ENCODE peak calls at places on chromosomes 3 and 15, in five cellular contexts. One of them, this sample, is unnamed.
A peak's percentile ranks its signal among the peaks of the same experiment; 100 is the strongest.

GRCh38 chr3:26114851-26115250 is 325.0 kb downstream of the OXSM start:
- DNase-seq in neural progenitor cell: no peak
- DNase-seq in mammary epithelial cell: no peak
- DNase-seq in IMR-90: no peak
- DNase-seq in astrocyte: no peak
- DNase-seq in this sample: no peak

GRCh38 chr3:73839032-73839431 is 214.3 kb upstream of the PDZRN3 start:
- DNase-seq in neural progenitor cell: no peak
- DNase-seq in mammary epithelial cell: no peak
- DNase-seq in IMR-90: no peak
- DNase-seq in astrocyte: no peak
- DNase-seq in this sample: no peak

GRCh38 chr3:10867384-10867783 is 51.4 kb downstream of the SLC6A11 start:
- DNase-seq in neural progenitor cell: peak; percentile 78
- DNase-seq in mammary epithelial cell: peak; percentile 24
- DNase-seq in IMR-90: no peak
- DNase-seq in astrocyte: peak; percentile 2
- DNase-seq in this sample: peak; percentile 61

GRCh38 chr3:110579841-110580550 is 491.6 kb upstream of the NECTIN3 start:
- DNase-seq in neural progenitor cell: no peak
- DNase-seq in mammary epithelial cell: no peak
- DNase-seq in IMR-90: peak; percentile 66
- DNase-seq in astrocyte: peak; percentile 66
- DNase-seq in this sample: no peak

GRCh38 chr3:64053581-64053980 is 30.3 kb upstream of the PSMD6 start:
- DNase-seq in neural progenitor cell: no peak
- DNase-seq in mammary epithelial cell: no peak
- DNase-seq in IMR-90: no peak
- DNase-seq in astrocyte: no peak
- DNase-seq in this sample: no peak

GRCh38 chr15:63244976-63245645 is 32.3 kb upstream of the APH1B start:
- DNase-seq in neural progenitor cell: no peak
- DNase-seq in mammary epithelial cell: no peak
- DNase-seq in IMR-90: no peak
- DNase-seq in astrocyte: peak; percentile 49
- DNase-seq in this sample: no peak

GRCh38 chr3:112775011-112775742 is 71.5 kb downstream of the CD200R1L start:
- DNase-seq in neural progenitor cell: no peak
- DNase-seq in mammary epithelial cell: no peak
- DNase-seq in IMR-90: peak; percentile 74
- DNase-seq in astrocyte: peak; percentile 91
- DNase-seq in this sample: no peak

GRCh38 chr3:156150434-156151066 is 30.2 kb downstream of the KCNAB1 start:
- DNase-seq in neural progenitor cell: peak; percentile 68
- DNase-seq in mammary epithelial cell: peak; percentile 44
- DNase-seq in IMR-90: peak; percentile 64
- DNase-seq in astrocyte: peak; percentile 43
- DNase-seq in this sample: peak; percentile 78

GRCh38 chr3:41024031-41024836 is 175.1 kb upstream of the CTNNB1 start:
- DNase-seq in neural progenitor cell: no peak
- DNase-seq in mammary epithelial cell: no peak
- DNase-seq in IMR-90: no peak
- DNase-seq in astrocyte: no peak
- DNase-seq in this sample: no peak

GRCh38 chr15:98727115-98728040 is 79.0 kb downstream of the IGF1R start:
- DNase-seq in neural progenitor cell: peak; percentile 75
- DNase-seq in mammary epithelial cell: peak; percentile 95
- DNase-seq in IMR-90: peak; percentile 93
- DNase-seq in astrocyte: peak; percentile 93
- DNase-seq in this sample: no peak

GRCh38 chr15:63826513-63826912 is 7.2 kb downstream of the HERC1 start:
- DNase-seq in neural progenitor cell: no peak
- DNase-seq in mammary epithelial cell: no peak
- DNase-seq in IMR-90: peak; percentile 48
- DNase-seq in astrocyte: no peak
- DNase-seq in this sample: peak; percentile 73

GRCh38 chr3:14791343-14791945 is 27.3 kb upstream of the FGD5 start:
- DNase-seq in neural progenitor cell: peak; percentile 86
- DNase-seq in mammary epithelial cell: peak; percentile 26
- DNase-seq in IMR-90: peak; percentile 12
- DNase-seq in astrocyte: peak; percentile 3
- DNase-seq in this sample: peak; percentile 82

DNA sequence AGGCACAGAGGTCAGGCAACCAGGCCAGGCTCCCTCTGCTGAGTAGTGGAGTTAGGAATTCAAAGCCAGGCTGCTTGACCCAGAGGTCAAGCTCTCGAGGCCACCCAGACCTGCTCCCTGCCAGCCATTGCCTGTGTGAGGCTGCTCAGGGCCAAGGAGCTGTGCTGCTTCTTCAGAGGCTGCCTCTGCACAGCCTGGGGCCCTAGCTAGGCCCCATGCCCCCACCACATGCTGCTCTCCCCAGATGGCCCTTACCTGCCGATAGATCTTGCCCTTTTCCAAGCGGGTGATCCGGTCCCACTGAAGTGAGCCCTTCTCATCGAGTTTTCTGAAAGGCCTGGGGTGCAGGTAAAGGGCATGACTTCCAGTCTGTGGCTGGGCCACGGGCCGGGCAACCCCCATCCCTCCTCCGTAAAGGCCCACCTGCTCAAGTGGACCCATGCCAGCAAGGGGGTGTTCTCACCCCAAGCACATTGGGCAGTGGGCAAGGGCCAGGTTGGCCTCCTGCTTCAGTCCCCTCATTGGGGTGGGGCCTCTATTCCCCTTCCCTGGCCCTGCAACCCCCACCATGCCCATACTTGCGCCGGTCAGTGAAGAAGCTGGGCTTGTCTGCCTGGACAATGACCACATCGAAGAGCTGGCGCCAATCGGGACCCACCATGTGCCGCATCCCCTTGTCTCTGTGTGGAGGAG is 6.5 kb downstream of the NT5DC2 start:
- DNase-seq in neural progenitor cell: peak; percentile 15
- DNase-seq in mammary epithelial cell: no peak
- DNase-seq in IMR-90: no peak
- DNase-seq in astrocyte: no peak
- DNase-seq in this sample: no peak
- H3K4me1 ChIP-seq in neural progenitor cell: peaks cover 9% of the 10 kb centered on the region
- H3K4me1 ChIP-seq in mammary epithelial cell: peaks cover 9% of the 10 kb centered on the region
- H3K4me1 ChIP-seq in IMR-90: peaks cover 19% of the 10 kb centered on the region
- H3K4me1 ChIP-seq in astrocyte: peaks cover 24% of the 10 kb centered on the region
- H3K4me1 ChIP-seq in this sample: peaks cover 6% of the 10 kb centered on the region

DNA sequence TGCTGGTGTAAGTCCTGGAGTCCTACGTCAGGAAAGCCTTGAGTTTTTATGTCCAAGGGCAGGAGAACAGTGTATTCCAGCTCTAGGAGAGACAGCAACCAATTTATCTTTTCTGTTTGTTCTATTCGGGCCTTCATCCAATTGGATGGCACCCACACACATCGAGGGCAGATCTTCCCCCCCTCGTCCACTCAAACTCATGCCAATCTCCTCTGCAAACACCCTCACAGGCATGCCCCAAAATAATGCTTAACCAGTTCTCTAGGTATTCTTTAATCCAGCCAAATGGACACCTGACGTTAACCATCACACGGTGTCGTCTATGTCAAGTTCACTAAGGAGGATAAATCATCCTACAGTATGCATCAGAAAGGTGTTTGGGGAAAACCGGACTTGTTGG is 102.5 kb upstream of the TRPM1 start:
- DNase-seq in neural progenitor cell: no peak
- DNase-seq in mammary epithelial cell: no peak
- DNase-seq in IMR-90: no peak
- DNase-seq in astrocyte: no peak
- DNase-seq in this sample: no peak
- H3K27ac ChIP-seq in neural progenitor cell: no peak overlapping the region
- H3K27ac ChIP-seq in mammary epithelial cell: no peak overlapping the region
- H3K27ac ChIP-seq in IMR-90: no peak overlapping the region
- H3K27ac ChIP-seq in astrocyte: no peak overlapping the region
- H3K27ac ChIP-seq in this sample: no peak overlapping the region

DNA sequence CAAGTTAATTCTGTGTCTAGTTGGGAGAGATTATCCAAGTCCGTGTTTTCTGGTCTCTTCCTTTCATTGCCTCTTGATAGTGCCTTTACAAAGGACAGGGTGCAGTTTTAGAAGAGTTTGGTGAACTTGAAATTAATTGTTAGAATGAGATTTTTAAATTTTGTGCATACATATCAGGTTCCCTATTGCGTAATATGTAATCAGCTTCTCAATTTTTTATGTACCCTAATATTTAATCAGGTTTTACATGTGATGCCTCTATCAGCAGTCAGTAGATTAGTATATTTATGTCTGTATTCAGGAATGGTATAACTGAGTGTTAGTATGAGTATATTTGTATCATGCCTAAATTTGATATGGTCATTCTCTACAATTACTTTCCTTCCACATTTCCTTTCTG is 4.9 kb downstream of the SEC62 start:
- DNase-seq in neural progenitor cell: no peak
- DNase-seq in mammary epithelial cell: no peak
- DNase-seq in IMR-90: no peak
- DNase-seq in astrocyte: no peak
- DNase-seq in this sample: no peak
- H4K20me1 ChIP-seq in neural progenitor cell: peaks cover 82% of the 10 kb centered on the region
- H4K20me1 ChIP-seq in mammary epithelial cell: no peaks in the 10 kb centered on the region
- H4K20me1 ChIP-seq in IMR-90: peaks cover 52% of the 10 kb centered on the region
- H4K20me1 ChIP-seq in astrocyte: peaks cover 87% of the 10 kb centered on the region
- H4K20me1 ChIP-seq in this sample: peaks cover 21% of the 10 kb centered on the region

GRCh38 chr3:53163459-53164387 is 2.7 kb downstream of the PRKCD start:
- DNase-seq in neural progenitor cell: no peak
- DNase-seq in mammary epithelial cell: no peak
- DNase-seq in IMR-90: no peak
- DNase-seq in astrocyte: no peak
- DNase-seq in this sample: no peak
- H3K4me1 ChIP-seq in neural progenitor cell: peaks cover 39% of the 10 kb centered on the region
- H3K4me1 ChIP-seq in mammary epithelial cell: peaks cover 53% of the 10 kb centered on the region
- H3K4me1 ChIP-seq in IMR-90: peaks cover 29% of the 10 kb centered on the region
- H3K4me1 ChIP-seq in astrocyte: peaks cover 27% of the 10 kb centered on the region
- H3K4me1 ChIP-seq in this sample: peaks cover 86% of the 10 kb centered on the region

DNA sequence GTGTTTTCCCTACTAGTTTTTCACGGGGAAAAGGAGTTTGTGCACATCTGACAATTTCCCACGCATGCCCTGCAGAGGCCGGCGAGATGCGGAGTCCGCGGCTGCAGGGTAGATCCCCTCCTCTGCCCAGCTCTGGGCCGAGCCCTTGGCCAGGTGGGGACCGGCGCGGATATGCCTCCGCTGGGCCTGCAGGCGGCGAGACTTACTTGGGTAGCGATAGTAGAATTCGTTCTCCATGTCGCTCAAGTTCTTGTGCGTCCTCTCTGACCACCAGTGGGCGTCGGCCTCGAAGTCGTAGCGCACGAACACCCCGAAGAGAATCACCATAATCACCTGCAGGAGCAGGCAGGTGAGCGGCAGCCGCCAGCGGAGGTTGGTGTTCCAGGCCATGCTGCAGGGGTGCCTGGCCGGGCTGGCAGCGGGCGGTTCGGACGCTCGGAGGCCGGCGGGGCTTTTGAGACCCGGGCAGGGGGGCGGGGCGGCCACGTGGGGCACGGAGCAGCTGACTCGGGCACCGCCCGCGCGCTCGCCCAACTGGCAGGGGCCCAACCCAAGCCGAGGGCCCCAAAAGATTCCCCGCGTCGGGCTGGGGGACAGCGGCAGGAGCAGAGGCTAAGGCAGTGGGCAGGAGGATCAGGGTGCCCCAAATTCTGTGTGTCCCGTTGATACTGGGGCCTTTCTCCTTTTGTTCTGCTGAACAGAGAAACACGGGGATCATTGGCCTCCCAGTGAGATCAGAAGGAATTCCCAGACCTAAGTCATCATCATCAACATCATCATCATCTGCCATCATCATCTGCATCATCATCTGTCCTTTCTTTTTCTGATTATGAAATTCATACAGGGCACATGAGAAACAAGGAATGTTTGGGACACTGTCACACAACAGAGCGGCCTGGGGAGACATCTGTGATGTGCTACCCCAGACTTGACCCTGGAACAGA is at the start of gene RHCG:
- DNase-seq in neural progenitor cell: peak; percentile 77
- DNase-seq in mammary epithelial cell: peak; percentile 57
- DNase-seq in IMR-90: peak; percentile 24
- DNase-seq in astrocyte: peak; percentile 13
- DNase-seq in this sample: no peak
- H3K27ac ChIP-seq in neural progenitor cell: no peak within 1 kb of the TSS
- H3K27ac ChIP-seq in mammary epithelial cell: no peak within 1 kb of the TSS
- H3K27ac ChIP-seq in IMR-90: no peak within 1 kb of the TSS
- H3K27ac ChIP-seq in astrocyte: no peak within 1 kb of the TSS
- H3K27ac ChIP-seq in this sample: no peak within 1 kb of the TSS

This sample was measured in Karpas-422.